ENCODE peak calls at places on chromosomes 16 and 17, in five cellular contexts. O is AG04450, N is AG09309, Z is lower leg skin, S is transverse colon. U is an unnamed sample.

GRCh38 chr16:80116711-80117110 is 424.1 kb upstream of the DYNLRB2 start:
- DNase-seq in N (no peak), S (no peak), Z (no peak), O (no peak), U (no peak)

GRCh38 chr16:2857451-2858244 is at the start of gene PRSS22:
- DNase-seq in O (no peak), Z (no peak), S (peak; percentile 75), N (no peak), U (no peak)

GRCh38 chr17:64073771-64074703 is 53.6 kb upstream of the ICAM2 start:
- DNase-seq in O (no peak), N (no peak), Z (no peak), S (no peak), U (no peak)

GRCh38 chr17:57552114-57552601 is 192.9 kb downstream of the CCDC182 start:
- DNase-seq in N (no peak), O (no peak), S (peak; percentile 39), Z (no peak), U (no peak)

GRCh38 chr17:60645918-60646523 is 31.6 kb upstream of the BCAS3 start:
- DNase-seq in N (no peak), Z (no peak), S (no peak), O (no peak), U (no peak)

GRCh38 chr16:24825696-24826095 is 20.1 kb upstream of the SLC5A11 start:
- DNase-seq in O (no peak), N (no peak), S (no peak), Z (no peak), U (no peak)

GRCh38 chr16:30006095-30006473 is 4.7 kb downstream of the DOC2A start:
- DNase-seq in Z (no peak), O (no peak), S (no peak), N (no peak), U (no peak)

GRCh38 chr16:7547736-7548135 is 215.1 kb downstream of the RBFOX1 start:
- DNase-seq in S (no peak), N (no peak), Z (no peak), O (no peak), U (no peak)

GRCh38 chr16:23182206-23182674 is 305 bp upstream of the SCNN1G start:
- DNase-seq in Z (peak; percentile 94), N (no peak), O (peak; percentile 4), S (peak; percentile 93), U (no peak)

GRCh38 chr16:2357331-2357730 is 16.8 kb upstream of the ABCA3 start:
- DNase-seq in Z (no peak), N (no peak), S (no peak), O (no peak), U (no peak)

GRCh38 chr16:67549936-67550335 is 12.4 kb upstream of the CTCF start:
- DNase-seq in S (no peak), N (no peak), Z (no peak), O (no peak), U (no peak)

GRCh38 chr16:24854607-24855171 is 8.9 kb downstream of the SLC5A11 start:
- DNase-seq in Z (peak; percentile 17), N (no peak), S (no peak), O (no peak), U (no peak)

GRCh38 chr16:89114159-89114981 is 20.7 kb downstream of the ACSF3 start:
- DNase-seq in N (no peak), Z (no peak), O (no peak), S (peak; percentile 6), U (no peak)

GRCh38 chr16:67846063-67846319 is 742 bp upstream of the NUTF2 start:
- DNase-seq in N (no peak), S (no peak), O (no peak), Z (no peak), U (no peak)

GRCh38 chr16:51164167-51164566 is 13.1 kb upstream of the SALL1 start:
- DNase-seq in O (no peak), S (no peak), N (no peak), Z (no peak), U (no peak)

GRCh38 chr16:81838794-81839193 is 59.7 kb downstream of the PLCG2 start:
- DNase-seq in N (no peak), O (no peak), Z (no peak), S (no peak), U (no peak)

DNA sequence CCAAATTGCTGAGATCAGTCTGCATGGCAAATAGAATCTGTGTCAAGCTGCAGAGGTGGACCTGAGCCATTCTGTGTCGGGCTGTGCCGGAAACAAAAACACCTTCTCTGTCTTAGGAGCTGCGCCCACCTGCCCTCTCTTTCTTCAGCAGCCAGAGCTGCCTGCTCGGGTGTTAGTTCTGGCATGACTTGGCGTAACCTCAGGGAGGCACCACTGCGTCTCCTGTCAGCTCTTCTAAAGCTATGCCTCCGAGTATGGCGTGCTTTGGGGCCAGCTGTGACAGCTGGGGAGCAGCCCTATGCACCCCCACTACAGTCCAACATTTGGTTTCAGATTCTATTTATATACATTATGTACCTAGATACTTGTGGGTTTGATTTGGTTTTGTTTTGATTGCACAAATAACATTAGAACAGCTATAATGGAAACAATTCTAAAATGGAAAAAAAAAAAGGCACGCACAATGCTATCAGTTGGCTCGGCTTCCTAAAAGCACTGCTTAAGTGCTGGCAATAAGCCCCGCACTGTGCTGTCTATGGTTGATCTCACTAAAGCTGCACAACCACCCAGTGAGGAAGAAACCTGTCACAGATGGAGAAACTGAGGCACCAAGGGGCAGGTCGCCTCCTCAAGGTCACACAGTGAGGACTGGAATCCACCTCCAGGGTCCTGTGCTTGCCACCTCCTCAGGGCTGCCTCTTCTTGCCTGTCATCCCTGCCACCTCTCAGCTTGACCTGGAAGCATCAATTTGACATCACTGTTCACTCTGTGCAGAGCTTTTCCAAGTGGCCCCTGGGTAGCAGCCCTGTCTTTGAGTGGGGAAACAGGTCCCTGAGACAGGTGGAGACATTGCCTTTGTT is 18.7 kb upstream of the ADGRG1 start:
- DNase-seq in Z (peak; percentile 79), S (peak; percentile 56), N (no peak), O (no peak), U (peak; percentile 60)
- TF ChIP-seq CTCF in Z (no peak), S (no peak), N (no peak), O (peak; percentile 26), U (no peak)

GRCh38 chr16:17404903-17405691 is 65.7 kb downstream of the XYLT1 start:
- DNase-seq in N (peak; percentile 90), S (peak; percentile 49), Z (peak; percentile 95), O (no peak), U (peak; percentile 85)
- TF ChIP-seq CTCF in N (no peak), S (no peak), Z (no peak), O (no peak), U (no peak)

DNA sequence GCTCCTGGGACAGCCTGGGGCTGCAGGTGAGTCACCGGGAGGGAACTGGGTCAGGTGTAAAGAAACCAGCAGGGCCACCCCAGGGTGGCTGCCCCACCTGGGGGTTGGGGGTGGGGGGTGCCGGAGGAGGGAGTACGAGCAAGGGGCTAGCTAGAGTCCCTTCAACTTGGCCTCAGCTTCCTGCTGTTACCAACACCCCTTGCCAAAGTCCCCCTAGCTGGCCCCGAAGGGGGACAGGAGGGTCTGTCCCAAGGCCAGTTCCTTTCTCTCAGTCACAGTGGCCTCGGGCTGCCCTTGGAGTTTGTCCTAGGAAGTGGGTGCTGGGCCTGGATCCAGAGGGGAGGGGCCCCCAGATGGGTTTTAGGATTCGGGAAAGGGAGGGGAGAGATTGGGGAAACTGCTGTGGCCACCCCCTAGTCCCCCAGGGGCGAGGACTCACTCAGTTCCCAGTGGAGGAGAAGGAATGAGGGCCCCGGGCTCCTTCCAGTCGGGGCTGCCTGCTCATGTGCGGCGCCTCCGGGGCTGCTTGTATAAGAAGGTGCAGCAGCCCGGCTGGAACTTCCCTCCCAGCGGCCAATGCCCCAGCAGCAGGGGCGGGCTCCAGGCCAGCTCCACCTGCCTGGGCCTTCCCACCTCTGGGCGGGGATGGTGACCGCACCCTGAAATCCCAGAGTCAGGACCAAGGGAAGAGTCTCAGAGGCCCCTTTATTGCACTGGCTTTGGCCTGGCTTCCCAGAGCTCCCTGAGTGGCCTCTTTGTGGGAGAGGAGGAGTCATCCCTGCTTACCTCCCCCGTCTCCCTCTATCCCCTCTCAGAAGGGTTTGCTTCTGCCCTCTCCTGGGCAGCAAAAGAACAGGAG is 7.3 kb downstream of the ARHGAP27 start:
- DNase-seq in S (peak; percentile 93), N (peak; percentile 10), O (peak; percentile 50), Z (no peak), U (no peak)
- TF ChIP-seq CTCF in S (no peak), N (peak; percentile 54), O (peak; percentile 71), Z (no peak), U (peak; percentile 54)

DNA sequence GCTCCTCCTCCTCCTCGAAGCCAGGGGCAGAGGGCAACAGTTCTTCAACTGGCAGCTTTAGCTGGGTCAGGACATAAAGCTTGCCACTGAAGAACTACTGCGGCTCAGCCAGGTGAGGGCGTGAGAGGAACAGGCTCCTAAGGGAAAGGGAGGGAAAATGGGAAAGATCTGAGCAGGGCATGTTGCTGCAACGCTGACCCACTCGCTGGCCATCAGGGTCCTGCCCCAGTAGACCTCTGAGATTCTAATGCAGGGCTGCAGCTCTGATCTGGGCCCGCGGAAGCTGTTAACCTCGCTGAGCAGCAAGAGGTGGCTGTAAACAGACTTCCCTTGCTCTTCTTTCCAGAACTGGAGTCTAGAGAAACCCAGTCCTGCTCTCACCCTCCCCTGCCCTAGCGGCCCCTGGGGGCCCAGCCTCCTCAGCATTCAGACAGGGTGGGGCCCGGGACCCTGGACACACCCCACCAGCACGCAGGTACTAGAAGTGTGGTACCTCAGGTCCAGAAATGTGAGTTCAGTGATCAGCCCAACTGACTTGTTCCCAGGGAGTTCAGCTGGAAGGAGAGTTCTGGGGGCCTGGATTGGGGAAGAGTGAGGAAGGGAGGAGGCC is 3.8 kb upstream of the TLCD2 start:
- DNase-seq in O (no peak), S (peak; percentile 71), Z (peak; percentile 89), N (no peak), U (no peak)
- TF ChIP-seq CTCF in O (peak; percentile 52), S (peak; percentile 43), Z (no peak), N (peak; percentile 31), U (peak; percentile 46)

DNA sequence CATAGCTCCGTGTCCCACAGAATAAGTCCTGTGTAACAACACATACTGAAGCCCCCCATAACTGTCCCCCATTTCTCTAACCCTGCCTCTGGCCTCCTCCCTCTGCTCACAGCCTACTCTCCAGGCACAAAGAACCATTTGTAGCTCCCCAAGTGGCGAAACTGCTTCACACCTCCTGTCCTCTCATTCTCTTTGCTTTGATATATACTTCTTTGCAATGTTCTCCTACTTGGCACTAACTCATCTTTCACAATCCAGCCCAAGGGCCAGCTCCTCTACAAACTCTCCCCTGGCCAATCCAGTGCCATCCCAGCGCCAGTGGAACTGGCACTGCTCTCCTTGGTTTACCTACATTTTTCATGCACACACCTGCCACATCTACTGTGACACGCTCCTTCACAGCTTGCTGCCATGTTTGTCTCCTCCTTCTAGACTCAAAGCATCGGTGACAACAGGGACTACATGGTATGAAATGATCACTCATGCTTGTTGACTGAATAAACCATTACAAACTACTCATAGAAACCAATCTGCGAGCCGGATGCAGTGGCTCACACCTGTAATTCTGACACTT is 12.8 kb downstream of the CYTH1 start:
- DNase-seq in S (no peak), Z (no peak), N (no peak), O (no peak), U (no peak)
- TF ChIP-seq CTCF in S (no peak), Z (no peak), N (no peak), O (no peak), U (no peak)

U was measured in osteocyte.